ENCODE peak calls at places on chromosomes 6 and 20, in eight cellular contexts. One of them, this sample, is unnamed.

GRCh38 chr6:41462980-41463930 is 82.9 kb upstream of the FOXP4 start:
- DNase-seq in neural crest cell: peak
- DNase-seq in LoVo: no peak
- DNase-seq in ELR: peak
- DNase-seq in anterior cingulate cortex: peak
- DNase-seq in NCI-H1092: no peak
- DNase-seq in HT1080: peak
- DNase-seq in neural progenitor cell: no peak
- DNase-seq in this sample: peak

GRCh38 chr20:37932919-37933318 is 30.0 kb downstream of the VSTM2L start:
- DNase-seq in neural crest cell: no peak
- DNase-seq in LoVo: no peak
- DNase-seq in ELR: no peak
- DNase-seq in anterior cingulate cortex: no peak
- DNase-seq in NCI-H1092: no peak
- DNase-seq in HT1080: no peak
- DNase-seq in neural progenitor cell: no peak
- DNase-seq in this sample: no peak

GRCh38 chr6:148441454-148441911 is 98.8 kb downstream of the SASH1 start:
- DNase-seq in neural crest cell: no peak
- DNase-seq in LoVo: peak
- DNase-seq in ELR: peak
- DNase-seq in anterior cingulate cortex: no peak
- DNase-seq in NCI-H1092: no peak
- DNase-seq in HT1080: peak
- DNase-seq in neural progenitor cell: no peak
- DNase-seq in this sample: peak

GRCh38 chr6:36724514-36725385 is 27.1 kb downstream of the RAB44 start:
- DNase-seq in neural crest cell: peak
- DNase-seq in LoVo: peak
- DNase-seq in ELR: peak
- DNase-seq in anterior cingulate cortex: peak
- DNase-seq in NCI-H1092: peak
- DNase-seq in HT1080: peak
- DNase-seq in neural progenitor cell: peak
- DNase-seq in this sample: peak

GRCh38 chr20:36175016-36175415 is 20.5 kb downstream of the EPB41L1 start:
- DNase-seq in neural crest cell: no peak
- DNase-seq in LoVo: no peak
- DNase-seq in ELR: peak
- DNase-seq in anterior cingulate cortex: no peak
- DNase-seq in NCI-H1092: no peak
- DNase-seq in HT1080: peak
- DNase-seq in neural progenitor cell: no peak
- DNase-seq in this sample: no peak

GRCh38 chr20:53712212-53712977 is 118.8 kb upstream of the ZNF217 start:
- DNase-seq in neural crest cell: no peak
- DNase-seq in LoVo: no peak
- DNase-seq in ELR: no peak
- DNase-seq in anterior cingulate cortex: no peak
- DNase-seq in NCI-H1092: no peak
- DNase-seq in HT1080: no peak
- DNase-seq in neural progenitor cell: peak
- DNase-seq in this sample: no peak

GRCh38 chr6:107080036-107080435 is 35.3 kb downstream of the BEND3 start:
- DNase-seq in neural crest cell: no peak
- DNase-seq in LoVo: no peak
- DNase-seq in ELR: peak
- DNase-seq in anterior cingulate cortex: no peak
- DNase-seq in NCI-H1092: no peak
- DNase-seq in HT1080: no peak
- DNase-seq in neural progenitor cell: no peak
- DNase-seq in this sample: no peak

GRCh38 chr6:64949257-64949656 is 757.8 kb downstream of the EYS start:
- DNase-seq in neural crest cell: no peak
- DNase-seq in LoVo: no peak
- DNase-seq in ELR: no peak
- DNase-seq in anterior cingulate cortex: no peak
- DNase-seq in NCI-H1092: no peak
- DNase-seq in HT1080: no peak
- DNase-seq in neural progenitor cell: no peak
- DNase-seq in this sample: no peak

GRCh38 chr6:111586554-111586953 is 19.1 kb downstream of the TRAF3IP2 start:
- DNase-seq in neural crest cell: no peak
- DNase-seq in LoVo: no peak
- DNase-seq in ELR: no peak
- DNase-seq in anterior cingulate cortex: no peak
- DNase-seq in NCI-H1092: peak
- DNase-seq in HT1080: no peak
- DNase-seq in neural progenitor cell: no peak
- DNase-seq in this sample: no peak

GRCh38 chr20:1536893-1537730 is 20.4 kb downstream of the SIRPD start:
- DNase-seq in neural crest cell: no peak
- DNase-seq in LoVo: no peak
- DNase-seq in ELR: no peak
- DNase-seq in anterior cingulate cortex: no peak
- DNase-seq in NCI-H1092: no peak
- DNase-seq in HT1080: no peak
- DNase-seq in neural progenitor cell: no peak
- DNase-seq in this sample: no peak

GRCh38 chr6:129601323-129601722 is 108.7 kb downstream of the ARHGAP18 start:
- DNase-seq in neural crest cell: no peak
- DNase-seq in LoVo: no peak
- DNase-seq in ELR: no peak
- DNase-seq in anterior cingulate cortex: no peak
- DNase-seq in NCI-H1092: no peak
- DNase-seq in HT1080: no peak
- DNase-seq in neural progenitor cell: no peak
- DNase-seq in this sample: no peak

GRCh38 chr6:2979819-2980464 is 8.6 kb upstream of the SERPINB6 start:
- DNase-seq in neural crest cell: no peak
- DNase-seq in LoVo: peak
- DNase-seq in ELR: no peak
- DNase-seq in anterior cingulate cortex: no peak
- DNase-seq in NCI-H1092: no peak
- DNase-seq in HT1080: no peak
- DNase-seq in neural progenitor cell: no peak
- DNase-seq in this sample: no peak

GRCh38 chr6:146546440-146546839 is 2.8 kb downstream of the RAB32 start:
- DNase-seq in neural crest cell: no peak
- DNase-seq in LoVo: no peak
- DNase-seq in ELR: peak
- DNase-seq in anterior cingulate cortex: no peak
- DNase-seq in NCI-H1092: no peak
- DNase-seq in HT1080: peak
- DNase-seq in neural progenitor cell: no peak
- DNase-seq in this sample: peak

GRCh38 chr20:17966432-17967312 is 1.9 kb downstream of the SNX5 start:
- DNase-seq in neural crest cell: no peak
- DNase-seq in LoVo: peak
- DNase-seq in ELR: peak
- DNase-seq in anterior cingulate cortex: no peak
- DNase-seq in NCI-H1092: no peak
- DNase-seq in HT1080: peak
- DNase-seq in neural progenitor cell: no peak
- DNase-seq in this sample: peak